ENCODE peak calls at places on chromosomes 1 and 21, in nine cellular contexts. C, S, Q, M, N, F, V, Z and P are unnamed samples.

GRCh38 chr1:21764615-21765423 is 18.1 kb downstream of the USP48 start:
- DNase-seq in N (peak; percentile 82), Q (peak; percentile 79), F (peak; percentile 59), S (peak; percentile 46), C (no peak), Z (peak; percentile 47), M (peak; percentile 63), V (peak; percentile 10), P (peak; percentile 97)

GRCh38 chr1:177256153-177256814 is 85.5 kb downstream of the BRINP2 start:
- DNase-seq in C (no peak), Z (peak; percentile 13), V (peak; percentile 24), F (peak; percentile 32), S (peak; percentile 21), Q (peak; percentile 87), N (peak; percentile 71), M (peak; percentile 17), P (peak; percentile 93)

GRCh38 chr1:24385160-24385939 is 28.2 kb downstream of the STPG1 start:
- DNase-seq in V (no peak), M (no peak), S (no peak), N (peak; percentile 80), C (no peak), Z (peak; percentile 44), F (no peak), Q (peak; percentile 51), P (peak; percentile 58)

GRCh38 chr1:197200468-197200899 is 54.0 kb upstream of the ASPM start:
- DNase-seq in V (no peak), C (peak; percentile 24), Q (no peak), N (peak; percentile 45), F (no peak), M (peak; percentile 23), Z (no peak), S (no peak), P (peak; percentile 61)

GRCh38 chr1:116411784-116412479 is 38.9 kb downstream of the ATP1A1 start:
- DNase-seq in N (no peak), F (no peak), Q (peak; percentile 24), C (no peak), S (no peak), Z (no peak), M (no peak), V (no peak), P (peak; percentile 94)

GRCh38 chr21:28099296-28099695 is 893.4 kb downstream of the LTN1 start:
- DNase-seq in M (no peak), N (no peak), Q (no peak), Z (no peak), F (no peak), V (no peak), S (no peak), C (no peak), P (peak; percentile 94)

GRCh38 chr1:38746966-38747600 is 112.5 kb downstream of the RRAGC start:
- DNase-seq in V (no peak), F (no peak), Z (no peak), C (no peak), Q (no peak), N (peak; percentile 24), S (no peak), M (no peak), P (no peak)

GRCh38 chr21:38945536-38946245 is 140.0 kb downstream of the ETS2 start:
- DNase-seq in Q (peak; percentile 75), Z (no peak), S (no peak), N (no peak), C (no peak), M (no peak), V (no peak), F (no peak), P (no peak)

GRCh38 chr21:44850905-44851657 is 22.4 kb downstream of the PTTG1IP start:
- DNase-seq in M (no peak), N (no peak), Z (no peak), V (no peak), C (no peak), Q (no peak), S (no peak), F (no peak), P (no peak)

GRCh38 chr1:97680894-97681293 is 239.9 kb downstream of the DPYD start:
- DNase-seq in Z (no peak), F (no peak), N (peak; percentile 8), V (no peak), Q (no peak), S (no peak), M (no peak), C (no peak), P (peak; percentile 37)

GRCh38 chr1:158563852-158564251 is 6.5 kb downstream of the OR6P1 start:
- DNase-seq in F (no peak), V (no peak), Z (no peak), M (no peak), Q (no peak), S (no peak), C (no peak), N (no peak), P (no peak)

GRCh38 chr1:228089520-228090380 is 7.2 kb downstream of the ARF1 start:
- DNase-seq in F (no peak), Q (no peak), N (peak; percentile 38), Z (no peak), V (no peak), S (no peak), M (no peak), C (no peak), P (no peak)

GRCh38 chr1:228092342-228093049 is 10.0 kb downstream of the ARF1 start:
- DNase-seq in C (no peak), Q (no peak), V (no peak), S (no peak), N (no peak), M (no peak), F (no peak), Z (no peak), P (no peak)

GRCh38 chr1:228088586-228089498 is 6.3 kb downstream of the ARF1 start:
- DNase-seq in F (no peak), Q (no peak), S (no peak), C (no peak), Z (no peak), N (no peak), V (no peak), M (no peak), P (peak; percentile 17)

GRCh38 chr1:228091084-228091483 is 8.6 kb downstream of the ARF1 start:
- DNase-seq in V (no peak), Z (no peak), N (no peak), Q (no peak), C (no peak), S (no peak), M (no peak), F (no peak), P (no peak)

DNA sequence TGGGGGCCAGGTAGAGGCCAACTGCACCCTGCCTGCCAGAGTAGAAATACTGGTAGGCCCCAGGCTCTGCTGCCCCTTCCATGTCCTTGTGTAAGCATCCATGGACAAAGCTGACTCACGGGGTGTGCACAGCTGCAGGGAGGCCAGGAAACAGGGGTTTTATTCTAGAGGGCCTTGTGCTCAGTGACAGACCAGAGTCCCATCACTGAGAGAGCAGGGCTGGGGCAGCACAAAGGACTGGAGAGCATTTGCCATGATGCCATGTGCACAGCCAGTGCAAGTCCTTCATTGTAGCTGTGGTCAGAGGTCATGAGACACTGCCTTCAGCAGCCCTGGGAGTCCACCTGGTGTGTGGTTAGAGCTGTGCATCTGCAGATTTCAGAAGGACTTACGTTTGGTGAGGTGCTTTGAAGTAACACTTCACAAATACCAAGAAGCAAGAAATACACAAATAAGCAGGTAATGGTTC is 8.1 kb downstream of the ARF1 start:
- DNase-seq in N (peak; percentile 50), F (no peak), M (no peak), Q (no peak), C (no peak), V (no peak), S (peak; percentile 60), Z (no peak), P (peak; percentile 16)
- H3K4me3 ChIP-seq in N (no peak overlapping the region), F (no peak overlapping the region), M (no peak overlapping the region), Q (no peak overlapping the region), C (no peak overlapping the region), V (no peak overlapping the region), S (peak overlapping the region; percentile 39), Z (no peak overlapping the region), P (no peak overlapping the region)

GRCh38 chr1:50620680-50621329 is 197.6 kb upstream of the DMRTA2 start:
- DNase-seq in C (no peak), V (no peak), S (peak; percentile 33), M (no peak), Q (no peak), N (peak; percentile 96), Z (peak; percentile 46), F (peak; percentile 28), P (peak; percentile 54)
- TF ChIP-seq CTCF in C (no peak), V (peak; percentile 42), S (peak; percentile 86), M (no peak), Q (peak; percentile 65), N (peak; percentile 83), Z (peak; percentile 63), F (peak; percentile 45), P (peak; percentile 64)

GRCh38 chr1:185798505-185798904 is 64.3 kb downstream of the HMCN1 start:
- DNase-seq in S (no peak), Q (no peak), F (no peak), Z (no peak), M (no peak), V (no peak), C (no peak), N (no peak), P (no peak)

GRCh38 chr1:185789846-185790735 is 55.9 kb downstream of the HMCN1 start:
- DNase-seq in V (no peak), Z (no peak), M (no peak), Q (peak; percentile 65), F (no peak), C (no peak), N (no peak), S (peak; percentile 8), P (peak; percentile 83)

DNA sequence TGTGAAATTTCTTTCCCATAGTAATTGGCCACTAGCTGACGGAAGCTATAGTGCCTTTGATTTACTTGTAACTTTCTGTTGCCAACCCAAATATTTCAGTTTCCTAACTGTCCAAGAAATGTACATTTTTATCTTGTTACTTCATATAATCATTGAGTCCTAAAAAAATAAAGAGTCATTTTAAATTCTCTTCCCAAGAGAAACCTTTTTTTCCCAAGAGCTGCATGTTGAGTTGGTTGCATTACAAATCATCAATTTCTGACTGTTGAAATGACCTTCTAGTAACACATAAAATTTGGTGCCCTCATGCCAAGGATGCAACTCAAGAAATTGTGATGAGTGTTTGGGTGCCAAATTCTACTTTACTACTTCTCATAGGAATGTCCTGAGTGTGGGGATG is 61.0 kb downstream of the HMCN1 start:
- DNase-seq in V (no peak), Q (peak; percentile 29), C (no peak), S (no peak), Z (no peak), N (no peak), F (no peak), M (no peak), P (peak; percentile 88)
- H3K4me3 ChIP-seq in V (no peak overlapping the region), Q (no peak overlapping the region), C (no peak overlapping the region), S (no peak overlapping the region), Z (no peak overlapping the region), N (no peak overlapping the region), F (no peak overlapping the region), M (no peak overlapping the region), P (no peak overlapping the region)

DNA sequence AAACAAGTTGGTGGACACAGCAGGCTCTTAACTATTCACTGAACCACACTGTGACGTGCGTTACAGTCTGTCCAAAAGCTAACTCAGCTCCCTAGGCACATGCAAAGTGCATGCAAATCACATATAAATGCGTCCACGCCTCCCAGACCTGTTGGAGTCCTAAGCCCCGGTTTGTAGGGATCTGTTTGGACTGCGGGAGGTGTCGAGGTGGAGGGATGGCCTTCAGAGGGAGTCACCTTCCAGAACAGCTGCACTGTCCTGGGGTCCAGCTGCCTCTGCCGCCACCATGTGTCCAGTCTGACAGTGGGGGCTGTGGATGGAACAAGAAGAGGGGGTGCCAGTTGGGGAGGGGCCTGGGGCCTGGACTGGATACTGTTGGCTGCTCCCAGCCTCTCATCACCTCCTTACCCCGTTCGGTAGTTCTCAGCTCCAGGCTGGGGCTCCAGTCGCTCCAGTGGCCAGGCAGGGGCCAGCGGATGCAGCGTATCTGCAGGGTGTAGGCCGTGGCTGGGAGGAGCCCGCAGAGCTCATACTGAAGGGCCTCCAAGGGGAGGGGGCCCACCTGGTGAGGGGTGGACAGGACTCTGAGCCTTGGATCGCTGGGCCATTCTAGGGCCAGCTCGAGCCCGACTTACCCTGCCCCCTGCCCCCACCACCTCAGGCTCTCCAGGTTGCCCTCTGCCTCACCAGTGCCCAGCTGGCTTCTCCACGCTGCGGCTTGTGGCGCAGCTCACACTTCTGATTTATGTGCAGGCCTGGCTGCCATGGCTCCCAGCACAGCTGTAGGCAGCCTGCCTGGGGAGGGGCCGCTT is 7.9 kb upstream of the MRPS15 start:
- DNase-seq in N (no peak), Z (no peak), Q (no peak), S (no peak), F (no peak), C (no peak), M (no peak), V (no peak), P (no peak)
- TF ChIP-seq CTCF in N (no peak), Z (peak; percentile 18), Q (no peak), S (no peak), F (no peak), C (no peak), M (no peak), V (no peak), P (no peak)